ENCODE peak calls at places on chromosomes 1 and 21, in five cellular contexts. Y is fibroblast of lung, R is PC-3, S is keratinocyte, V is neuronal stem cell. P is an unnamed sample. For H3K4me1, the result is how much of the 10 kb centered on the place peaks cover.

GRCh38 chr1:19559641-19560040 is 74.3 kb upstream of the CAPZB start:
- DNase-seq in Y (peak), R (peak), S (no peak), V (no peak), P (peak)

GRCh38 chr1:162367073-162367472 is 9.6 kb downstream of the SPATA46 start:
- DNase-seq in Y (no peak), R (no peak), S (no peak), V (no peak), P (peak)

GRCh38 chr1:37476460-37477197 is 2.2 kb downstream of the ZC3H12A start:
- DNase-seq in Y (peak), R (peak), S (peak), V (no peak), P (peak)

GRCh38 chr1:188895611-188896010 is 1582.1 kb downstream of the BRINP3 start:
- DNase-seq in Y (no peak), R (no peak), S (no peak), V (no peak), P (no peak)

GRCh38 chr1:107175102-107175501 is 34.3 kb downstream of the NTNG1 start:
- DNase-seq in Y (no peak), R (no peak), S (no peak), V (no peak), P (no peak)

GRCh38 chr1:92792340-92792782 is 7.5 kb upstream of the EVI5 start:
- DNase-seq in Y (no peak), R (no peak), S (no peak), V (peak), P (no peak)

GRCh38 chr1:162838863-162839262 is 22.1 kb downstream of the CCDC190 start:
- DNase-seq in Y (no peak), R (no peak), S (no peak), V (no peak), P (no peak)

GRCh38 chr1:222815367-222815765 is 527 bp downstream of the DISP1 start:
- DNase-seq in Y (peak), R (peak), S (no peak), V (no peak), P (peak)

GRCh38 chr1:244636488-244637259 is 16.3 kb upstream of the DESI2 start:
- DNase-seq in Y (no peak), R (no peak), S (no peak), V (no peak), P (no peak)

GRCh38 chr1:9687120-9687875 is 35.8 kb downstream of the PIK3CD start:
- DNase-seq in Y (peak), R (peak), S (peak), V (peak), P (peak)

GRCh38 chr1:191508239-191508638 is 650.0 kb upstream of the RGS18 start:
- DNase-seq in Y (no peak), R (no peak), S (no peak), V (no peak), P (no peak)

GRCh38 chr1:92599184-92599583 is 112.5 kb upstream of the GFI1 start:
- DNase-seq in Y (peak), R (peak), S (no peak), V (no peak), P (peak)

GRCh38 chr1:36691374-36691773 is 208.7 kb upstream of the CSF3R start:
- DNase-seq in Y (no peak), R (peak), S (peak), V (no peak), P (no peak)

GRCh38 chr21:45818904-45819285 is 162.7 kb upstream of the COL6A1 start:
- DNase-seq in Y (peak), R (peak), S (no peak), V (no peak), P (peak)

GRCh38 chr1:167492509-167492910 is 25.8 kb downstream of the CD247 start:
- DNase-seq in Y (no peak), R (no peak), S (no peak), V (no peak), P (no peak)

GRCh38 chr1:24966724-24967346 is 36.8 kb upstream of the RUNX3 start:
- DNase-seq in Y (peak), R (peak), S (peak), V (no peak), P (peak)

GRCh38 chr1:72915581-72915980 is 633.2 kb upstream of the NEGR1 start:
- DNase-seq in Y (no peak), R (no peak), S (no peak), V (no peak), P (no peak)

GRCh38 chr1:202076050-202076511 is 46.6 kb upstream of the GPR37L1 start:
- DNase-seq in Y (peak), R (no peak), S (no peak), V (no peak), P (no peak)

GRCh38 chr1:216640100-216640499 is 83.1 kb downstream of the ESRRG start:
- DNase-seq in Y (no peak), R (no peak), S (no peak), V (no peak), P (no peak)

GRCh38 chr1:2566106-2567045 is 10.2 kb downstream of the TNFRSF14 start:
- DNase-seq in Y (no peak), R (no peak), S (no peak), V (no peak), P (no peak)

GRCh38 chr1:206925116-206925736 is 3.5 kb upstream of the FCMR start:
- DNase-seq in Y (no peak), R (no peak), S (no peak), V (no peak), P (no peak)

GRCh38 chr1:229192031-229192430 is 78.9 kb upstream of the RAB4A start:
- DNase-seq in Y (peak), R (peak), S (peak), V (no peak), P (peak)

GRCh38 chr1:33966346-33967141 is 102.7 kb downstream of the HMGB4 start:
- DNase-seq in Y (peak), R (no peak), S (no peak), V (no peak), P (peak)

GRCh38 chr1:196209983-196210382 is 398.3 kb downstream of the KCNT2 start:
- DNase-seq in Y (peak), R (no peak), S (no peak), V (no peak), P (peak)

GRCh38 chr1:70483342-70483741 is 72.3 kb downstream of the CTH start:
- DNase-seq in Y (no peak), R (no peak), S (no peak), V (no peak), P (no peak)

GRCh38 chr1:19260211-19261138 is 8.9 kb downstream of the MRTO4 start:
- DNase-seq in Y (peak), R (peak), S (no peak), V (no peak), P (peak)

GRCh38 chr1:1434131-1434811 is 1.2 kb upstream of the VWA1 start:
- DNase-seq in Y (peak), R (no peak), S (no peak), V (no peak), P (no peak)

GRCh38 chr1:227951624-227952373 is 4.1 kb upstream of the WNT9A start:
- DNase-seq in Y (no peak), R (no peak), S (no peak), V (no peak), P (no peak)

GRCh38 chr1:180040034-180040433 is 85.4 kb downstream of the CEP350 start:
- DNase-seq in Y (peak), R (peak), S (no peak), V (no peak), P (peak)

GRCh38 chr1:1157914-1158710 is 15.6 kb upstream of the TTLL10 start:
- DNase-seq in Y (peak), R (peak), S (no peak), V (peak), P (peak)

GRCh38 chr1:167219646-167220536 is 795 bp upstream of the POU2F1 start:
- DNase-seq in Y (peak), R (peak), S (peak), V (peak), P (peak)

GRCh38 chr1:153217212-153217611 is at the start of gene PRR9:
- DNase-seq in Y (peak), R (no peak), S (peak), V (no peak), P (no peak)

GRCh38 chr1:245715970-245716369 is 561.2 kb downstream of the KIF26B start:
- DNase-seq in Y (peak), R (peak), S (peak), V (no peak), P (peak)

GRCh38 chr1:151720190-151720953 is 950 bp upstream of the RIIAD1 start:
- DNase-seq in Y (peak), R (no peak), S (no peak), V (no peak), P (no peak)

GRCh38 chr1:12343823-12344487 is 114.1 kb downstream of the VPS13D start:
- DNase-seq in Y (no peak), R (no peak), S (no peak), V (no peak), P (no peak)

GRCh38 chr1:201655243-201655642 is 116.3 kb downstream of the NAV1 start:
- DNase-seq in Y (peak), R (no peak), S (no peak), V (no peak), P (peak)

GRCh38 chr21:39385299-39386145 is 36.6 kb upstream of the HMGN1 start:
- DNase-seq in Y (peak), R (no peak), S (no peak), V (no peak), P (peak)

GRCh38 chr1:172399369-172400072 is 21.0 kb upstream of the C1orf105 start:
- DNase-seq in Y (peak), R (peak), S (no peak), V (no peak), P (peak)

DNA sequence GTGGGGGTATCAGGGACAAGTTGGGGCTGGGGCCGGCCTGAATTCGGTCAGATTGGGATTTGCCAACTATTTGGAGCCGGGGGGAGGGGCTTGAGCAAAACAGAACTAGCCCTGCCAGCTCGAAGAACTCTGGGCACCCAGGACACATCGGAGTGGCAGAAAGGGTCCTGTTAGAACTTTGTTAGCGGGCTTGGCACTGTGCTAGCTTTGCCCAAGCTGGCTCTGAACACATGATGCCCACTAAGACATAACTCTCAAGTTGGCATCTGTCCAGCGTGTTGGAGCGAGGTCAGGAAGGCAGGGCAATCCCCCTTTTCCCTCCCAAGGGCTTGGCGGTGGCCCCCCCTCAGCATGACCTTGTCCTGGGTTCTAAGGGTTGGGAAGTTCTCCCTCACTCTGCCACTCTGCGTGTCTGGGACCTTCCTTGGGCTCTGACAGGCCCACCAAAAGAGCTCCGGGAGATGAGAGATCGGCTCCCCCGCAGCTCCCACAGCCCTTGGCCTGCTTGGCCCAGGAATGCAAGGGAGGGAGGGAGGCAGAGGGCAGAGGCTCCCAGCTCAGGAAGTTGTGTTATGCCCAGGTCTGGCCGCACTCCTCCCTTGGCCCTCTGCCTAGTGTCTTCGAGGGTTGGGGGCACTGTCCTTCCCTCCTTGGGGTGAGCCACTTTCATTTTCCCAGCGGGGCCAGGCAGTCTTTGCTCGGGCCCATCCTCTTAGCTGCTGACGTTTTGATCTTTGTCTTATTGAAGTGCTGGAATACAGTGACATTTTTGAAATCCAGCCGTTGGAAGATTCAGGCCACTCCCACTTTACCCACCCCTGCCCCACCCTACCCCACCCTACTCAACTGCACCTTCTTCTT is 1.2 kb downstream of the LMNA start:
- DNase-seq in Y (peak), R (peak), S (no peak), V (no peak), P (peak)
- H3K4me1 ChIP-seq in Y (under half), R (half or more), S (under half), V (under half), P (half or more)

GRCh38 chr1:155062151-155062686 is 1.3 kb upstream of the EFNA4 start:
- DNase-seq in Y (no peak), R (no peak), S (no peak), V (peak), P (peak)

GRCh38 chr1:155060736-155061135 is 2.8 kb upstream of the EFNA4 start:
- DNase-seq in Y (no peak), R (no peak), S (no peak), V (no peak), P (no peak)

GRCh38 chr1:155062702-155063411 is 683 bp upstream of the EFNA4 start:
- DNase-seq in Y (peak), R (peak), S (no peak), V (peak), P (peak)

GRCh38 chr1:155063550-155064108 is at the start of gene EFNA4:
- DNase-seq in Y (peak), R (peak), S (no peak), V (peak), P (peak)

DNA sequence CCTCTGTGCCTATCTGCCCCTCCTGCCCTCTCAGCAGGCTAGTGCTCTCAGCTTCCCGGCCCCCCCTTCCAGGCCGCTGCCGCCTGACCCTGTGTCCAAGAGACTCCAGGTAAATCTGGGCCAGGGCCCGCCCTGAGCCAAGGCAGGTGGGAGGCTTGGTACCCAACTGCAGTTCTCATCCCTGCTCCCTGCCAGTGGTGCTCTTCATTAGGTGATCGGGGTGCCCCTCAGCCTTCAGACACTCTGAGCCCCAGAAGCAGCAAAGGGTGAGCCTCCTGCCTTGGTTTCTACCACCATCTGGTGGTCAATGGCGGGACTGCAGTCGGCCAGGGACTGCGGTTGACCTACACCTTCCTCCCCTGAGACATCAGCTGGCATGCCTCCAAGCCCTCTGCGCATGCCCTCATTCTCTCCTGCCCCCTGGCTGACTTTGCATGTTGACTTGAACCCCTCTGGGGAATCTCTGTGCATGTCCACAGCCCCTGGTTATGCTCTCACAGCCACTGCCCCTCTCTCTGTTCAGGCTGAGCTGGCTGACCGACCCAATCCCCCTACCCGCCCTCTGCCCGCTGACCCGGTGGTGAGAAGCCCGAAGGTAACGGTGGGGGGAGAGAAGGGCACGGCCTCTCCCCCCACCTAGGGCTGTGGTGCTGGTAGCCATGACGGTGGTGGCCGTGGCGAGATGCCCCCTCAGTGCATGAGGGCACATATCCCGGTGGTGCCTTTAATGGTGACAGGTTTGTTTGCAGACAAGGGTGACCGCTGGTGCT is 2.0 kb upstream of the EFNA4 start:
- DNase-seq in Y (peak), R (peak), S (no peak), V (peak), P (peak)
- H3K4me3 ChIP-seq in Y (no peak), R (no peak), S (no peak), V (no peak), P (no peak)

GRCh38 chr1:205300149-205300548 is 21.4 kb downstream of the NUAK2 start:
- DNase-seq in Y (no peak), R (no peak), S (no peak), V (no peak), P (no peak)

GRCh38 chr1:205303247-205303888 is 18.2 kb downstream of the NUAK2 start:
- DNase-seq in Y (no peak), R (no peak), S (no peak), V (no peak), P (no peak)

GRCh38 chr1:205304046-205304694 is 17.4 kb downstream of the NUAK2 start:
- DNase-seq in Y (no peak), R (no peak), S (no peak), V (no peak), P (no peak)

GRCh38 chr1:205301842-205302588 is 19.5 kb downstream of the NUAK2 start:
- DNase-seq in Y (peak), R (no peak), S (no peak), V (no peak), P (peak)

GRCh38 chr1:205301220-205301821 is 20.2 kb downstream of the NUAK2 start:
- DNase-seq in Y (peak), R (peak), S (no peak), V (peak), P (peak)
- H3K9ac ChIP-seq in Y (peak), R (peak), S (peak), V (peak), P (peak)

GRCh38 chr1:198178615-198179014 is 21.8 kb downstream of the NEK7 start:
- DNase-seq in Y (no peak), R (no peak), S (no peak), V (no peak), P (no peak)

GRCh38 chr1:198175418-198176170 is 18.8 kb downstream of the NEK7 start:
- DNase-seq in Y (peak), R (peak), S (no peak), V (no peak), P (peak)

GRCh38 chr1:198173832-198174231 is 17.0 kb downstream of the NEK7 start:
- DNase-seq in Y (no peak), R (no peak), S (no peak), V (no peak), P (no peak)

GRCh38 chr1:198174297-198174696 is 17.5 kb downstream of the NEK7 start:
- DNase-seq in Y (peak), R (no peak), S (no peak), V (no peak), P (peak)

GRCh38 chr1:198176179-198176578 is 19.4 kb downstream of the NEK7 start:
- DNase-seq in Y (no peak), R (no peak), S (no peak), V (no peak), P (no peak)
- H3K4me1 ChIP-seq in Y (under half), R (under half), S (under half), V (under half), P (half or more)

GRCh38 chr1:226882631-226883409 is 12.4 kb downstream of the PSEN2 start:
- DNase-seq in Y (peak), R (peak), S (no peak), V (no peak), P (peak)

GRCh38 chr1:226881515-226882185 is 11.2 kb downstream of the PSEN2 start:
- DNase-seq in Y (no peak), R (no peak), S (no peak), V (no peak), P (no peak)

GRCh38 chr1:226880372-226881287 is 10.2 kb downstream of the PSEN2 start:
- DNase-seq in Y (no peak), R (no peak), S (no peak), V (no peak), P (no peak)

GRCh38 chr1:226883630-226884029 is 13.2 kb downstream of the PSEN2 start:
- DNase-seq in Y (no peak), R (no peak), S (no peak), V (no peak), P (no peak)

GRCh38 chr1:226882187-226882586 is 11.8 kb downstream of the PSEN2 start:
- DNase-seq in Y (no peak), R (no peak), S (no peak), V (no peak), P (peak)
- H3K4me3 ChIP-seq in Y (no peak), R (no peak), S (no peak), V (no peak), P (peak)